ENCODE peak calls at places on chromosomes 11 and 22, in eight cellular contexts. One of them, this sample, is unnamed.

GRCh38 chr22:37281646-37282384 is 493 bp upstream of the CYTH4 start:
- DNase-seq in OCI-LY7: no peak
- DNase-seq in A549: no peak
- DNase-seq in IMR-90: no peak
- DNase-seq in fibroblast of lung: no peak
- DNase-seq in MM.1S: no peak
- DNase-seq in GM23338: no peak
- DNase-seq in HCT116: no peak
- DNase-seq in this sample: no peak

GRCh38 chr11:115390441-115390840 is 113.8 kb downstream of the CADM1 start:
- DNase-seq in GM23338: peak; percentile 52
- DNase-seq in fibroblast of lung: no peak
- DNase-seq in OCI-LY7: peak; percentile 49
- DNase-seq in A549: no peak
- DNase-seq in HCT116: no peak
- DNase-seq in MM.1S: peak; percentile 77
- DNase-seq in IMR-90: no peak
- DNase-seq in this sample: no peak

GRCh38 chr11:122159173-122159701 is 43.2 kb upstream of the BLID start:
- DNase-seq in MM.1S: no peak
- DNase-seq in IMR-90: peak; percentile 65
- DNase-seq in fibroblast of lung: peak; percentile 82
- DNase-seq in A549: peak; percentile 23
- DNase-seq in GM23338: peak; percentile 26
- DNase-seq in HCT116: no peak
- DNase-seq in OCI-LY7: no peak
- DNase-seq in this sample: no peak

GRCh38 chr11:111930472-111930871 is 6.7 kb upstream of the DIXDC1 start:
- DNase-seq in A549: no peak
- DNase-seq in GM23338: no peak
- DNase-seq in fibroblast of lung: no peak
- DNase-seq in IMR-90: no peak
- DNase-seq in OCI-LY7: no peak
- DNase-seq in HCT116: no peak
- DNase-seq in MM.1S: no peak
- DNase-seq in this sample: no peak

GRCh38 chr22:44648085-44648820 is 53.8 kb upstream of the PRR5 start:
- DNase-seq in fibroblast of lung: no peak
- DNase-seq in IMR-90: peak; percentile 26
- DNase-seq in HCT116: no peak
- DNase-seq in A549: no peak
- DNase-seq in MM.1S: no peak
- DNase-seq in GM23338: no peak
- DNase-seq in OCI-LY7: no peak
- DNase-seq in this sample: no peak

GRCh38 chr11:26193714-26194373 is 138.1 kb upstream of the ANO3 start:
- DNase-seq in IMR-90: peak; percentile 22
- DNase-seq in A549: no peak
- DNase-seq in HCT116: no peak
- DNase-seq in fibroblast of lung: no peak
- DNase-seq in MM.1S: no peak
- DNase-seq in OCI-LY7: no peak
- DNase-seq in GM23338: peak; percentile 8
- DNase-seq in this sample: peak; percentile 53

GRCh38 chr22:41437198-41437597 is 9.4 kb downstream of the TOB2 start:
- DNase-seq in OCI-LY7: no peak
- DNase-seq in MM.1S: no peak
- DNase-seq in GM23338: no peak
- DNase-seq in HCT116: no peak
- DNase-seq in IMR-90: no peak
- DNase-seq in fibroblast of lung: no peak
- DNase-seq in A549: no peak
- DNase-seq in this sample: no peak

GRCh38 chr11:14275081-14275480 is 83.9 kb downstream of the RRAS2 start:
- DNase-seq in GM23338: no peak
- DNase-seq in A549: no peak
- DNase-seq in OCI-LY7: no peak
- DNase-seq in MM.1S: no peak
- DNase-seq in HCT116: no peak
- DNase-seq in fibroblast of lung: peak; percentile 51
- DNase-seq in IMR-90: peak; percentile 71
- DNase-seq in this sample: no peak

GRCh38 chr11:73478737-73479347 is 102.6 kb downstream of the RELT start:
- DNase-seq in MM.1S: peak; percentile 21
- DNase-seq in A549: peak; percentile 51
- DNase-seq in GM23338: peak; percentile 81
- DNase-seq in OCI-LY7: peak; percentile 21
- DNase-seq in IMR-90: peak; percentile 42
- DNase-seq in fibroblast of lung: peak; percentile 26
- DNase-seq in HCT116: peak; percentile 26
- DNase-seq in this sample: peak; percentile 54

GRCh38 chr22:48975252-48975780 is 852.4 kb downstream of the BRD1 start:
- DNase-seq in HCT116: no peak
- DNase-seq in fibroblast of lung: no peak
- DNase-seq in A549: no peak
- DNase-seq in MM.1S: no peak
- DNase-seq in OCI-LY7: no peak
- DNase-seq in IMR-90: no peak
- DNase-seq in GM23338: no peak
- DNase-seq in this sample: no peak

DNA sequence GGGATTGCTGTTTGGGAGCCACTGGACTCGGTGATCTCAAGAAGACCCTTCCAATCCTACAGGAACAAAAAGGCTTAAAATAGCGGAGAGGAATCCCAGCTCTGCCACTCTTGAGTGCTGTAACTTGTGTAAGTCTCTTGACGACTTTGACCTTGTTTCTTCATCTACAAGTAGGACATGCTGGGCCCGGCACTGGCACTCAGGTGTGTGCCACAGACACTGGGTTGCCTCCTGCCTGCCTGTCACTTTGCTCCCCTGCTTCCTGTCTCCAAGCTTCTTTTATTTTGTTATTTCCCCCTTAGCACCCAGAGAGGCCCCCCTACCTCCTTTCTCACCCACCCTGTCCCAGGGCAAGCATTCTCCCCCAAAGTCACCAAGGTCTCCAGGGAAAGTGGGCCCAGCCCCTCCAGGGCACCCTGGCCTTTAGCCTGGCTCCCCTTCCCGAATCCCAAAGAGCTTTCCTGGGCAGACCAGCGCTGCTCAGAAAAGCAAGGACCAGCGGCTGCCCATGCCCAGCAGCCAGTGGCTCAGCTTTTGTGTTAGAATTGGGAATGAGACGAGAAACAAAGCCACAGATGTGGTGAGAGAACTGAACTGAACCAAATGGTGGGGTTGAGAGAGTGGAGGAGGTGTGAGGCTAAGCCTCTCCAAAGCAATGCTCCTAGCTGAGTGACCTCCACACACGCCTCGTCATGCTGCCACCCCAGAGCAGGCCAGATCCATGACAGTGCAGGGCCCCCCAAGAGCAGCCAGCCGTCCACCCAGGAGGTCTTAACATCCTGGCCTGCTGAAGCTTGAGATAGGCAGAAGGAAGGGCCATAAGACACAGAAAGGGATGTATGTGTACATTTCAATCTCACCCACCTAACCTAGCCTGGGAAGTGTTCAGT is 4.5 kb downstream of the TRIM29 start:
- DNase-seq in IMR-90: no peak
- DNase-seq in A549: no peak
- DNase-seq in GM23338: no peak
- DNase-seq in fibroblast of lung: no peak
- DNase-seq in OCI-LY7: no peak
- DNase-seq in HCT116: no peak
- DNase-seq in MM.1S: no peak
- DNase-seq in this sample: no peak
- H3K4me2 ChIP-seq in IMR-90: no peak overlapping the region
- H3K4me2 ChIP-seq in A549: no peak overlapping the region
- H3K4me2 ChIP-seq in GM23338: no peak overlapping the region
- H3K4me2 ChIP-seq in fibroblast of lung: no peak overlapping the region
- H3K4me2 ChIP-seq in OCI-LY7: no peak overlapping the region
- H3K4me2 ChIP-seq in HCT116: no peak overlapping the region
- H3K4me2 ChIP-seq in MM.1S: no peak overlapping the region
- H3K4me2 ChIP-seq in this sample: no peak overlapping the region

DNA sequence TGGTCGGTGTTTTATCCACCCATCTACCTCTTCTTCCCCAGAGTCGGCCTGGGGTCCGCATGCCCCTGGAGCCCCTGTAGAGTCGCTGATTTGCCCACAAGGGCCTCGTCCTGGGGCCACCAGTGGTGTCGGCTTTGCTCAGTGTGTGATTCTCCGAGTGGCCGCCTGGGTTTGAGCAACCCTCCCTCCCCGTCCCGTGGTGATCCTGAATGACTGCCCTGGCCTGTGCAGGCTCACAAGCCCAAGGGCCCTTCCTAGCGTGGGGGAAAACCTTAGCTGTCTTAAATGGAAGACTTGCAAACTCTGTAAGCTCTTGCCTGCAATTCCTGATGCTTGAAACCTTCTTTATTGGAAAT is 128.3 kb downstream of the OSBP2 start:
- DNase-seq in A549: no peak
- DNase-seq in OCI-LY7: no peak
- DNase-seq in MM.1S: no peak
- DNase-seq in HCT116: no peak
- DNase-seq in IMR-90: no peak
- DNase-seq in GM23338: peak; percentile 70
- DNase-seq in fibroblast of lung: no peak
- DNase-seq in this sample: no peak
- TF ChIP-seq CTCF in A549: no peak
- TF ChIP-seq CTCF in OCI-LY7: no peak
- TF ChIP-seq CTCF in MM.1S: no peak
- TF ChIP-seq CTCF in HCT116: no peak
- TF ChIP-seq CTCF in IMR-90: no peak
- TF ChIP-seq CTCF in GM23338: no peak
- TF ChIP-seq CTCF in fibroblast of lung: no peak
- TF ChIP-seq CTCF in this sample: no peak

DNA sequence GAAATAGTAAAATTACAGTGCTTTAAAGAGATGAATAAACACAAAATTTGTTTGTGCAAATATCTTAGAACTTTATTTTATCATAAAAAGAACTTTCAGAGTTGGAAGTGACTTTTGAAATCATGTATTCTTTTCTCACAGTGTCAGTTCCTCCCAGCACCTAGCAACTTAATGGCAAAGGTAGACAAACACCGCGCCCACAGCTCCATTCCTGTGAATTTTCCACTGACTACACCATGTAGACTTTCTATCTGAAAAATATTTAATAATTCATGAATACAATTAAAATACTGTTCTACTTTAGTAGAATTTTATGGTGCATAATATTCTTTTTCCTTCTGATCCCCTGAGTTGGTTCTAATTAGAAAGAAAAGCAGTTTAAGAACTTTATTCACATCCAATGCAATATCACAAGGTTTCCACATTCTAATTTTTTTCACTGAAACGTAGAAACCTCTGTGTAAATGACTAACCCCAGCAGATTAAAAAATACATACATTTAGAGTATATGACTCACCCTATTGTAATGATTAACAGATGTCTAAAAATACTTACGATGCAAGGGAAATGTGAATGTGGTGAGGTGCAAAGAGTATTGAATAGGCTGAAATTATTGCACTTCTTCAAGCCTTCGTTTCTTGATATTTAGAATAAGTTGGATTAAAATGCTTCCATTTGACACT is 218.2 kb upstream of the CCDC179 start:
- DNase-seq in A549: no peak
- DNase-seq in GM23338: no peak
- DNase-seq in IMR-90: peak; percentile 80
- DNase-seq in HCT116: no peak
- DNase-seq in fibroblast of lung: peak; percentile 68
- DNase-seq in MM.1S: no peak
- DNase-seq in OCI-LY7: no peak
- DNase-seq in this sample: no peak
- H3K4me2 ChIP-seq in A549: no peak overlapping the region
- H3K4me2 ChIP-seq in GM23338: no peak overlapping the region
- H3K4me2 ChIP-seq in IMR-90: peak overlapping the region; percentile 82
- H3K4me2 ChIP-seq in HCT116: no peak overlapping the region
- H3K4me2 ChIP-seq in fibroblast of lung: no peak overlapping the region
- H3K4me2 ChIP-seq in MM.1S: no peak overlapping the region
- H3K4me2 ChIP-seq in OCI-LY7: no peak overlapping the region
- H3K4me2 ChIP-seq in this sample: no peak overlapping the region

DNA sequence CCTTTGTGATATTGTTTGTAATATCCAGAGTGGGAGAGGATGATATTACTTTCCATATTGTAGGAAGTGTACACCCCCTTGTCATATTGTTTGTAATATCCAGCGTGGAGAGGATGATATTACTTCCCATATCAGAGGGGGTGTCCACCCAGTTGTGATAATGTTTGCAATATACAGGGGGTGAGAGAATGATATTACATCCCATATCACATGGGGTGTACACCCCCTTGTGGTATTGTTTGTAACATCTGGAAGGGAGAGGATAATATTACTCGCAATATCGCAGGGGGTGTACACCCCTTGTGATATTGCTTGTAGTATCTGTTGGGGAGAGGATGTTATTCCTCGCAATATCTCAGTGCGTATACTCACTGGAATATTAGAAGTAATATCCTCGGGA is 61.5 kb downstream of the PRSS23 start:
- DNase-seq in A549: peak; percentile 11
- DNase-seq in IMR-90: no peak
- DNase-seq in OCI-LY7: no peak
- DNase-seq in HCT116: no peak
- DNase-seq in GM23338: no peak
- DNase-seq in fibroblast of lung: no peak
- DNase-seq in MM.1S: no peak
- DNase-seq in this sample: no peak
- TF ChIP-seq CTCF in A549: peak; percentile 11
- TF ChIP-seq CTCF in IMR-90: no peak
- TF ChIP-seq CTCF in OCI-LY7: no peak
- TF ChIP-seq CTCF in HCT116: no peak
- TF ChIP-seq CTCF in GM23338: no peak
- TF ChIP-seq CTCF in fibroblast of lung: no peak
- TF ChIP-seq CTCF in MM.1S: peak; percentile 4
- TF ChIP-seq CTCF in this sample: peak; percentile 40

DNA sequence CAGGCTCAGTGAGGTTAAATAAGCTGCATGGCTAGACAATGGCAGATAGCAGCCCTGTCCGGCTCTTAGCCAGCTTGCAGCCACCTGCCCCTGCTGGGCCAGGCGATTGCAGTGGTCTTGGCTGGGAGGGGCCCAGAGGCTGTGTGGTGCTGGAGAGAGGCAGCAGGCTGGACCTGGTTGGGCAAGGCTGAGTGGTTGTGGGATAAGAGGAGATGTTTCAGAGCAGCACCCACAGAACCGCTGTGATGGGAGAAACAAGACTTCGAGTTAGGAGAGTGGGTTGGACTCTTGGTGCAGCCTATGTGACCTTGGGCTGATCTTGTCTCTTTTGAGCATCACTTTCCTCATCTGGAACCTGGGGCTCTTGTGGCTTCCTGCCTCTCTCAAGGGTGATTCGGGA is 25.5 kb downstream of the PTPRJ start:
- DNase-seq in IMR-90: no peak
- DNase-seq in fibroblast of lung: no peak
- DNase-seq in A549: no peak
- DNase-seq in MM.1S: no peak
- DNase-seq in HCT116: no peak
- DNase-seq in OCI-LY7: no peak
- DNase-seq in GM23338: no peak
- DNase-seq in this sample: no peak
- H3K4me2 ChIP-seq in IMR-90: no peak overlapping the region
- H3K4me2 ChIP-seq in fibroblast of lung: no peak overlapping the region
- H3K4me2 ChIP-seq in A549: peak overlapping the region; percentile 55
- H3K4me2 ChIP-seq in MM.1S: no peak overlapping the region
- H3K4me2 ChIP-seq in HCT116: no peak overlapping the region
- H3K4me2 ChIP-seq in OCI-LY7: peak overlapping the region; percentile 80
- H3K4me2 ChIP-seq in GM23338: no peak overlapping the region
- H3K4me2 ChIP-seq in this sample: peak overlapping the region; percentile 43

This sample was measured in PC-9.